ENCODE peak calls at places on chromosomes 16 and 17, in ten cellular contexts. G is gastrocnemius medialis; X is HCT116; I is CD8-positive, alpha-beta T cell; N is uterus; W is CD4-positive, alpha-beta memory T cell; Y is pancreas; O is tibial artery; F is AG04450; R is CD4-positive, alpha-beta T cell. Z is an unnamed sample.

GRCh38 chr16:425740-426114 is 278 bp downstream of the RAB11FIP3 start:
- DNase-seq in I (peak; percentile 18), N (no peak), W (no peak), F (no peak), R (no peak), G (no peak), O (no peak), Y (no peak), X (no peak), Z (no peak)

GRCh38 chr16:75198135-75198600 is 8.8 kb downstream of the CTRB2 start:
- DNase-seq in F (peak; percentile 61), X (no peak), N (peak; percentile 17), I (no peak), Y (peak; percentile 66), R (no peak), W (no peak), G (no peak), O (peak; percentile 34), Z (peak; percentile 59)

GRCh38 chr17:65530985-65531507 is 30.4 kb downstream of the AXIN2 start:
- DNase-seq in W (no peak), X (no peak), F (peak; percentile 79), R (no peak), G (no peak), I (no peak), N (no peak), O (no peak), Y (no peak), Z (no peak)

GRCh38 chr17:74730491-74731346 is 6.3 kb upstream of the RAB37 start:
- DNase-seq in O (no peak), R (no peak), N (no peak), I (peak; percentile 32), Y (no peak), G (no peak), F (no peak), W (no peak), X (no peak), Z (peak; percentile 47)

GRCh38 chr17:42748906-42749798 is 4.3 kb upstream of the EZH1 start:
- DNase-seq in G (no peak), F (no peak), N (no peak), I (no peak), O (no peak), Y (no peak), R (no peak), X (no peak), W (no peak), Z (no peak)

GRCh38 chr17:61484174-61484573 is 32.0 kb downstream of the TBX4 start:
- DNase-seq in N (no peak), Y (no peak), W (no peak), G (no peak), R (no peak), F (no peak), I (no peak), O (no peak), X (no peak), Z (no peak)

GRCh38 chr17:68777856-68778694 is 176.9 kb upstream of the FAM20A start:
- DNase-seq in O (no peak), I (no peak), Y (peak; percentile 27), N (no peak), W (no peak), F (no peak), X (no peak), R (no peak), G (no peak), Z (no peak)

GRCh38 chr17:42028791-42029127 is 8.9 kb downstream of the NKIRAS2 start:
- DNase-seq in F (no peak), G (no peak), X (no peak), W (no peak), R (no peak), O (no peak), Y (no peak), I (no peak), N (no peak), Z (no peak)

GRCh38 chr17:15462962-15463361 is 4.5 kb downstream of the CDRT4 start:
- DNase-seq in F (no peak), W (no peak), R (no peak), Y (no peak), G (no peak), X (no peak), N (no peak), I (no peak), O (no peak), Z (no peak)

GRCh38 chr17:15463363-15463762 is 4.1 kb downstream of the CDRT4 start:
- DNase-seq in F (peak; percentile 87), X (no peak), G (peak; percentile 35), O (peak; percentile 78), N (peak; percentile 38), W (no peak), I (no peak), Y (peak; percentile 19), R (no peak), Z (peak; percentile 78)

GRCh38 chr17:15465045-15465701 is 2.2 kb downstream of the CDRT4 start:
- DNase-seq in R (no peak), N (no peak), O (no peak), G (no peak), I (no peak), W (no peak), Y (no peak), X (no peak), F (no peak), Z (no peak)

GRCh38 chr17:15464629-15465028 is 2.8 kb downstream of the CDRT4 start:
- DNase-seq in R (no peak), I (no peak), G (no peak), X (no peak), F (no peak), Y (no peak), N (no peak), O (no peak), W (no peak), Z (no peak)

GRCh38 chr17:15464211-15464610 is 3.2 kb downstream of the CDRT4 start:
- DNase-seq in F (no peak), X (no peak), G (no peak), N (no peak), Y (no peak), R (no peak), I (no peak), W (no peak), O (no peak), Z (no peak)
- H3K27ac ChIP-seq in F (no peak overlapping the region), X (no peak overlapping the region), G (no peak overlapping the region), N (no peak overlapping the region), Y (no peak overlapping the region), R (no peak overlapping the region), I (no peak overlapping the region), W (no peak overlapping the region), O (peak overlapping the region; percentile 63), Z (peak overlapping the region; percentile 8)

DNA sequence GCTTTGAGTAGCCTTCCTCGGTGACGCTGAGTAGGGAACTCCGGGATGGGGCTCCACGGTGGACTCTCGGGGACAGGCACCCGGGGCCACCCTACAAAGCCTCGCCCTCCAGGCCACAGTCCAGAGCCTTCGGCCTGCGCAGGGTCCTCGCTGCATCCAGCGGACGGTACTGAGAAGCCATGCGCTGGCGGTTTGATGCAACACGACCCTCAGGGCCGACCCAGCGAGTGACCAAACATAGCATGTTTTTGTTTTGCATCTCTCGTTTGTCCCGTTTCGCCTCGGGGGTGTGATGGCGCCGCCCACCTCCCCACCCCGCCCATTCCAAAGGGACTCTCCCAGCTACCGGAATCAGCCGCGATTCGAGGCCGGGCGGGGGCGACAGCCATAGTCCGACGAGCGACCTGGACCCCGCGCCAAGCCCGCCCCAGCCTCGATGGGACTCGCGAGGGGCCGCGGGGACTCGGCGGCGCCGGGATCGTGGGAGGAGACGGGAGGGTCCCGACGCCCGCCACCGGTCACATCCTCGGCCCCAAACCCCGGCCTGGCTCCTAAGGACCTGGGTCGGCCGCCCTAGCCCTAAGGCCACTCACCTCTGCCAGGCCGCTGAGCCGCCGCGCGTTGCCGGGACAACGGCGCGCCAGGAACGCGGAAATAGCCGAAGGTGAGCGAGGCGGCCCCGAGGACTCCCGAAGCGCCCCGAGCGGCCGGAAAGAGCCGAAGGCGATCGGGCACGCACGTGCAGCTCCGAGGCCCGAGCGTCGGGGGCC is 1.6 kb downstream of the IFT140 start:
- DNase-seq in W (peak; percentile 91), Y (peak; percentile 97), R (peak; percentile 89), I (peak; percentile 85), N (peak; percentile 92), G (peak; percentile 76), F (peak; percentile 39), X (peak; percentile 70), O (peak; percentile 93), Z (peak; percentile 92)
- H3K27ac ChIP-seq in W (peak overlapping the region; percentile 64), Y (peak overlapping the region; percentile 78), R (peak overlapping the region; percentile 46), I (peak overlapping the region; percentile 48), N (peak overlapping the region; percentile 74), G (peak overlapping the region; percentile 94), F (peak overlapping the region; percentile 78), X (peak overlapping the region; percentile 71), O (peak overlapping the region; percentile 91), Z (peak overlapping the region; percentile 34)

GRCh38 chr16:19884021-19884485 is 595 bp downstream of the GPRC5B start:
- DNase-seq in I (no peak), O (no peak), F (no peak), W (no peak), X (no peak), N (peak; percentile 23), R (no peak), G (no peak), Y (peak; percentile 43), Z (no peak)
- H3K27ac ChIP-seq in I (no peak overlapping the region), O (no peak overlapping the region), F (no peak overlapping the region), W (no peak overlapping the region), X (no peak overlapping the region), N (peak overlapping the region; percentile 73), R (no peak overlapping the region), G (peak overlapping the region; percentile 99), Y (peak overlapping the region; percentile 55), Z (no peak overlapping the region)

DNA sequence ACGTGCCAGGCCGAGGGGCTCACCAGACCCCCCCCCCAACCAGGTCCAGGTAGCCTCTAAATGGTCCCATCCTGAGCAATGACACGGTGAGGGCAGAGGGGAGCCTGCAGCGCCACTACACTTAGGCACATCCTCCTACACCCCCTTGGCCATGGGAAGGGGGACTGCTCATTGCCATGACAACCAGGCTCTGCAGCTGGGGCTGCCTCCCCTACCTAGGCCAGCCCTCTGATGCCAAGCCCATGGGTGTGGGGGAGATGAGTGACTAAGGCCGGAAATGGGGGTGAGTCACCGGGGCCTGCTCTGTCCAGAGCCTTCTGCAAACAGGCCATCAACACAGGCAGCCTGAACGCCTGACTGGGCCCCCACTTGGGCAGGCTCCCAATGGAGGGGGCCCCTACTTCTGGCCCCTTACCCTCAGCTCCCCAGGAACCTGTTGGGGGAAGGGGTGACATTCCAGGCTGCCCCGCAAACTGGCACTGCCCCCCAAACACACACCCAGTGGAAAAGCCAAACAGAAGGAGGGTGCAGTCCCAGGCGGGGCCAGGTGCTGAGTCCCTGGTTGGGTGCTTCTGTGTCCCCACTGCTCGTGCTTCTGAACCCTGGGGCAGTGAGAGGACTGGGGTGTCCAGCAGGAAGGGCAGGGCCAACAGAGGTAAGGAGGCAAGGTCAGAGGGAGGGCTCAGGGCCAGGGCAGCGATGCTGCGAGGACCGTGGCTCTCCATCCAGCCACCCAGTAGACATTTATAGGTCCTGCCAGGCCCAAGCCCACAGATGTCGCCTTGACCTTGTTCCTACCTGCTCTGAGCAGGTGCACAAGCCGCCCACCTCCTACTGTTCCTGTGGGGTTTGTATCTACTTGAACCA is 8.2 kb downstream of the PLCD3 start:
- DNase-seq in I (no peak), W (no peak), R (no peak), O (peak; percentile 84), F (peak; percentile 71), X (peak; percentile 69), N (peak; percentile 81), G (no peak), Y (no peak), Z (peak; percentile 93)
- H3K27ac ChIP-seq in I (no peak overlapping the region), W (no peak overlapping the region), R (no peak overlapping the region), O (peak overlapping the region; percentile 67), F (peak overlapping the region; percentile 83), X (peak overlapping the region; percentile 97), N (peak overlapping the region; percentile 88), G (peak overlapping the region; percentile 69), Y (no peak overlapping the region), Z (no peak overlapping the region)

Z was measured in aorta.